ENCODE peak calls at places on chromosomes 12 and 14, in four cellular contexts. K, R, B and A are unnamed samples.

GRCh38 chr14:102939820-102940561 is 17.5 kb downstream of the AMN start:
- DNase-seq in K (no peak), R (no peak), B (no peak), A (no peak)

GRCh38 chr12:88194868-88195267 is 52.8 kb downstream of the TMTC3 start:
- DNase-seq in K (no peak), R (no peak), B (no peak), A (no peak)

GRCh38 chr14:22837059-22837749 is 819 bp downstream of the MMP14 start:
- DNase-seq in K (peak; percentile 68), R (no peak), B (peak; percentile 62), A (no peak)

GRCh38 chr12:94980577-94980976 is 22.9 kb downstream of the NDUFA12 start:
- DNase-seq in K (no peak), R (peak; percentile 30), B (peak; percentile 21), A (no peak)

GRCh38 chr12:58833844-58834243 is 86.5 kb downstream of the LRIG3 start:
- DNase-seq in K (no peak), R (no peak), B (no peak), A (no peak)

GRCh38 chr12:57124259-57124877 is 3.9 kb upstream of the LRP1 start:
- DNase-seq in K (peak; percentile 73), R (peak; percentile 77), B (peak; percentile 80), A (no peak)

GRCh38 chr14:65594882-65595237 is 182.3 kb downstream of the FUT8 start:
- DNase-seq in K (no peak), R (no peak), B (no peak), A (no peak)

GRCh38 chr12:104356231-104357115 is 52.9 kb downstream of the EID3 start:
- DNase-seq in K (no peak), R (peak; percentile 70), B (no peak), A (no peak)

GRCh38 chr14:58637040-58637390 is 747 bp upstream of the DACT1 start:
- DNase-seq in K (no peak), R (peak; percentile 50), B (no peak), A (no peak)

GRCh38 chr14:74859757-74860156 is 16.2 kb downstream of the PROX2 start:
- DNase-seq in K (no peak), R (no peak), B (no peak), A (no peak)

GRCh38 chr12:12334710-12335040 is 15.4 kb downstream of the MANSC1 start:
- DNase-seq in K (no peak), R (no peak), B (no peak), A (no peak)

GRCh38 chr14:74462993-74463392 is 30.1 kb downstream of the NPC2 start:
- DNase-seq in K (no peak), R (no peak), B (no peak), A (no peak)

GRCh38 chr14:78405071-78405856 is 235.1 kb downstream of the NRXN3 start:
- DNase-seq in K (no peak), R (no peak), B (peak; percentile 77), A (no peak)

GRCh38 chr14:51848120-51848519 is 12.3 kb upstream of the GNG2 start:
- DNase-seq in K (no peak), R (no peak), B (no peak), A (no peak)

GRCh38 chr14:77059276-77059934 is 30.9 kb upstream of the IRF2BPL start:
- DNase-seq in K (peak; percentile 51), R (peak; percentile 66), B (no peak), A (no peak)

GRCh38 chr12:53219956-53220856 is 11.8 kb downstream of the RARG start:
- DNase-seq in K (peak; percentile 38), R (peak; percentile 88), B (peak; percentile 90), A (no peak)

DNA sequence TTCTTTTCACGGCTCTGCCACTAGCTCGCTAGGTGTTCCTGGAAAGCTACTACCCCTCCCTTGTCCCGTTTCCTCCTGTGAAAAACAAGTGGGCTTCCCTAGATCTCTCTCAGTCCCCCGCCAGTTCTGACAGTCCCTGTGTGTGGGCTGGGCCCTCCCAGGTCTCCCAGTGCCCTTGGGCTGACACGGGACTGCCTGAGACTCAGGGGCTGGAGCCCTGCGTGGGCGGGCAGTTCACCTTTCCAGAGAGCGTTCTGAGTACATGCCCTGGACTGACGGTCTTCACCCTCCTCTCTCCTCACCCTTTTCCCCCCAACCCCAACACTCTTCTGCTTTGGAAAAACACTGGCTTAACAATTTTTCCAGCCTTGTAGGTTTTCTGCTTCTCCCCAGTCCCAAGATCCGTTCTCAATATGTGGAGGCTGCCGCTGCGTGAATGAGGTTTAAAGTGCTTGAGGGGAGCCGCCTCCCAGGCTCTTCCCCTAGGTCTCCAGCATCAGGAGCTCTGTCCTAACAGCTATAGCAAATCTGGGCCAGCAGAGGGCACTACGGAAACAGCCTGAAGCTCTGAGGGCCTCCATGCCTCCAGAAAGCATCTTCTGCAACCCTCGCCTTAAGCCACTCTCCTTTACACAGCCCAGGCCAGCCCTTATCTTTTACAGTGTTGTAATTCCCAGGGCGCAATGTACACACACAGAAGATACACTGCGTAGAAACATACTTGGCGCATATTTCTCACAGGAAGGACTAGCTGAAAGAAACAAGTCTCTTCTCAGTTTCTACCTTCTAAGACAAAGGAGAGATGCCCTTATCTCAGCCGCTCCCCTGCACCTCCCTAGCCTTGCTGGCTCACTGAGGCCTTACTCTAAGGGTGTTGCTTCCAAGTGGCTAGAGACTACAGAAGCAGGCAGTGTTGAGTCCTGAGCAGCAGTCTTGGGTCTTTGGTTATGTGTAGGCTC is 10.4 kb upstream of the DCD start:
- DNase-seq in K (peak; percentile 30), R (peak; percentile 62), B (peak; percentile 38), A (no peak)
- TF ChIP-seq PBX3 in K (no peak), R (no peak), B (no peak), A (no peak)

DNA sequence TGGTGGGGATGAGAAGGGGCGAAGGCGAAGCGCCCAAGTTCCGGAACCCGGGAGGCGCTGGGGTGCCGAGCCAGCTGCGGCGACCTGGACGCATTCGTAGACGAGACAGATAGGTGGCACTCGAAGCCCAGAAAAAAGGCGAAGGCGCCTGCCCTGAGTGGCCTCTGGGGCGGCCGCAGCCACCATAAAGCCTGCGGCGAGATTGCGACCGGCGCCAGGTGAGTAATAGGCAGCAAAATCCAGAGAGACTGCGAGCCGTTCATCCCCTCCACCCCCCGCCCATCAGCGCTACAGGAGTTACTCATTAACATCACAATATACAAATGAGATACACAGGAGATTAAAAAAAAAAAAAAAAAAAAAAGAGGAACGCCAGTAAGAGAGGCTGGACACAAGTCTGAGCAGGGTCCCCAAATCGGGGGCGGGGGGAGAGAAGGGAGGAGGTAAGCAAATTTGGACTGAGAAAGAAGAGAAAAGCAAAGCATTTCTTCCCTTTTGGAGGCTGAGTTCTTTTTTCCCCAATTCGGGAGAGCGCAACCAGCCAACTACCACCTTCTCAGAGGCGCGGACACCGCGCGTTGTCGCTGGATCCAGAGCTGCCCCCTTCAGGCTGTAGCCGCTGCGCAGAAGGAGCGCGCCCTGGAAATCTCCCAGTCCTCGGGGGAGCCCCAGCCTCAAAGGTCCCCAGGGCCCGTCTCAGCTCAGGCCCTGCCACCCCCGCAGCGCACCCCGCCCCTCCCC is 15.7 kb downstream of the TBX3 start:
- DNase-seq in K (peak; percentile 93), R (peak; percentile 91), B (peak; percentile 92), A (no peak)
- TF ChIP-seq PBX3 in K (no peak), R (no peak), B (peak; percentile 8), A (no peak)

GRCh38 chr12:49295087-49296001 is at the start of gene PRPH:
- DNase-seq in K (no peak), R (no peak), B (peak; percentile 40), A (no peak)

GRCh38 chr12:49294804-49295086 is 202 bp upstream of the PRPH start:
- DNase-seq in K (no peak), R (no peak), B (peak; percentile 23), A (no peak)

GRCh38 chr12:49296836-49297694 is 2.1 kb downstream of the PRPH start:
- DNase-seq in K (peak; percentile 48), R (peak; percentile 90), B (peak; percentile 29), A (no peak)

GRCh38 chr12:49297695-49298060 is 2.7 kb downstream of the PRPH start:
- DNase-seq in K (no peak), R (no peak), B (no peak), A (no peak)

GRCh38 chr12:49296034-49296835 is 1.3 kb downstream of the PRPH start:
- DNase-seq in K (peak; percentile 27), R (peak; percentile 69), B (peak; percentile 39), A (no peak)
- TF ChIP-seq PBX3 in K (no peak), R (peak; percentile 16), B (no peak), A (no peak)

GRCh38 chr12:3692616-3693365 is 60.1 kb downstream of the CRACR2A start:
- DNase-seq in K (no peak), R (no peak), B (no peak), A (no peak)

GRCh38 chr12:3700861-3701260 is 52.0 kb downstream of the CRACR2A start:
- DNase-seq in K (no peak), R (no peak), B (no peak), A (no peak)

GRCh38 chr12:3697311-3697870 is 55.5 kb downstream of the CRACR2A start:
- DNase-seq in K (no peak), R (no peak), B (no peak), A (no peak)

GRCh38 chr12:3694673-3695072 is 58.2 kb downstream of the CRACR2A start:
- DNase-seq in K (no peak), R (no peak), B (no peak), A (no peak)

GRCh38 chr12:3698218-3698974 is 54.5 kb downstream of the CRACR2A start:
- DNase-seq in K (no peak), R (peak; percentile 32), B (peak; percentile 48), A (no peak)
- TF ChIP-seq PBX3 in K (no peak), R (no peak), B (peak; percentile 67), A (no peak)

GRCh38 chr14:68896132-68896531 is 83.0 kb downstream of the ACTN1 start:
- DNase-seq in K (no peak), R (no peak), B (no peak), A (no peak)

GRCh38 chr14:68902357-68902756 is 76.7 kb downstream of the ACTN1 start:
- DNase-seq in K (no peak), R (no peak), B (no peak), A (no peak)

GRCh38 chr14:68898248-68899032 is 80.7 kb downstream of the ACTN1 start:
- DNase-seq in K (no peak), R (no peak), B (no peak), A (no peak)

GRCh38 chr14:68897559-68898160 is 81.4 kb downstream of the ACTN1 start:
- DNase-seq in K (no peak), R (no peak), B (no peak), A (no peak)

DNA sequence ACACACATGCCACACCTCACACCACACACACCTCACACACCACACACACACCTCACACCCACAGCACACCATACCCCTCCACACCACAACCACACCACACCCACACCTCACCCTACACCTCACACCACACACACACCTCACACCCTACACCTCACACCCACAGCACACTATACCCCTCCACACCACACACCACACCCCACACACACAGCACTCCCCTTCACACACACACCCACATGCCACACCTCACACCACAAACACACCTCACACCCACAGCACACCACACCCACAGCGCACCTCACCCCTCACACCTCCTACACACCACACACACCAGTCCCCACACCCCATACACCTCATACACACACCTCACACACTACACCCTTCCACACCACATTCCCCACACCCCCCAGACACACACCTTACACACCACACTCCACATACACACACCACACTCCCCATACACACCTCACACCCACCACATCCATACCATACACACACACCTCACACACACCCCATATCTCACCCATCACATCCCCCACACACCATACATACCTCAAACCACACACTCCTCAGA is 80.0 kb downstream of the ACTN1 start:
- DNase-seq in K (no peak), R (no peak), B (no peak), A (no peak)
- TF ChIP-seq PBX3 in K (no peak), R (no peak), B (no peak), A (no peak)

DNA sequence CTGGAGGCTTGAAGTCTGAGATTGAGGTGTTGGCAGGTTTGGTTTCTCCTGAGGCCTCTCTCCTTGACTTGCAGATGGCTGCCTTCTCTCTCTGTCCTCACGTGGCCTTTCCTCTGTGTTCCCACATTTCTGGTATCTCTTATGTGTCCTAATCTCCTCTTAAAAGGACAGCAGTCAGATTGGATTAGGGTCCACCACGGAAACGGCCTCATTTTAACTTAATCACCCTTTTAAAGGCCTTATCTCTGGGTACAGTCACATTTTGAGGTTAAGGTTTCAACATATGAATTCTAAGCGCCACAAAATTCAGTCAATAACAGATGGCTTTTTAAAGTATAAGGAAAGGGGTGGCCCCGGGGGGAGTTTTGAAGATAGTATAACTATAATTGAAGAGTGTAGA is 33.5 kb downstream of the UNC79 start:
- DNase-seq in K (no peak), R (no peak), B (peak; percentile 42), A (no peak)
- TF ChIP-seq PBX3 in K (no peak), R (no peak), B (no peak), A (no peak)